ENCODE peak calls at places on chromosomes 5 and 9, in four cellular contexts. W is GM12878, Y is HepG2, M is K562. B is an unnamed sample. For H3K36me3 and H3K9me3, the result is how much of the 10 kb centered on the place peaks cover.

GRCh38 chr5:135236951-135237791 is 161.9 kb downstream of the MACROH2A1 start:
- DNase-seq in W (no peak), Y (no peak), M (no peak), B (no peak)

GRCh38 chr9:20921362-20921761 is 110.1 kb downstream of the HACD4 start:
- DNase-seq in W (no peak), Y (no peak), M (no peak), B (no peak)

GRCh38 chr9:2465921-2466460 is 155.6 kb upstream of the VLDLR start:
- DNase-seq in W (peak), Y (peak), M (no peak), B (peak)

GRCh38 chr5:140822281-140822629 is 842 bp downstream of the PCDHA5 start:
- DNase-seq in W (no peak), Y (no peak), M (no peak), B (no peak)

GRCh38 chr5:179974281-179974945 is 66.7 kb upstream of the TBC1D9B start:
- DNase-seq in W (no peak), Y (no peak), M (no peak), B (no peak)

GRCh38 chr9:92455217-92455616 is 27.1 kb downstream of the ASPN start:
- DNase-seq in W (no peak), Y (peak), M (no peak), B (peak)

GRCh38 chr5:135489466-135490244 is 37.5 kb upstream of the TIFAB start:
- DNase-seq in W (no peak), Y (peak), M (no peak), B (no peak)

GRCh38 chr9:19641046-19641445 is 147.8 kb downstream of the SLC24A2 start:
- DNase-seq in W (no peak), Y (no peak), M (no peak), B (no peak)

GRCh38 chr9:124040186-124040920 is 28.8 kb downstream of the LHX2 start:
- DNase-seq in W (no peak), Y (no peak), M (no peak), B (no peak)

GRCh38 chr9:14097215-14097614 is 216.7 kb downstream of the NFIB start:
- DNase-seq in W (no peak), Y (no peak), M (no peak), B (no peak)

GRCh38 chr9:125663127-125663526 is 43.9 kb downstream of the MAPKAP1 start:
- DNase-seq in W (no peak), Y (no peak), M (no peak), B (peak)

GRCh38 chr5:40958811-40959210 is 49.5 kb downstream of the C7 start:
- DNase-seq in W (no peak), Y (no peak), M (no peak), B (no peak)

GRCh38 chr9:138006576-138007233 is 129.1 kb downstream of the CACNA1B start:
- DNase-seq in W (no peak), Y (no peak), M (no peak), B (no peak)

GRCh38 chr9:112218908-112219307 is 43.8 kb upstream of the SUSD1 start:
- DNase-seq in W (peak), Y (no peak), M (no peak), B (no peak)

GRCh38 chr9:137254624-137255447 is at the start of gene NELFB:
- DNase-seq in W (peak), Y (peak), M (peak), B (no peak)

GRCh38 chr5:141850786-141851185 is 27.4 kb downstream of the PCDH1 start:
- DNase-seq in W (no peak), Y (no peak), M (peak), B (no peak)

GRCh38 chr9:128892223-128892892 is 10.4 kb downstream of the LRRC8A start:
- DNase-seq in W (no peak), Y (no peak), M (peak), B (no peak)

DNA sequence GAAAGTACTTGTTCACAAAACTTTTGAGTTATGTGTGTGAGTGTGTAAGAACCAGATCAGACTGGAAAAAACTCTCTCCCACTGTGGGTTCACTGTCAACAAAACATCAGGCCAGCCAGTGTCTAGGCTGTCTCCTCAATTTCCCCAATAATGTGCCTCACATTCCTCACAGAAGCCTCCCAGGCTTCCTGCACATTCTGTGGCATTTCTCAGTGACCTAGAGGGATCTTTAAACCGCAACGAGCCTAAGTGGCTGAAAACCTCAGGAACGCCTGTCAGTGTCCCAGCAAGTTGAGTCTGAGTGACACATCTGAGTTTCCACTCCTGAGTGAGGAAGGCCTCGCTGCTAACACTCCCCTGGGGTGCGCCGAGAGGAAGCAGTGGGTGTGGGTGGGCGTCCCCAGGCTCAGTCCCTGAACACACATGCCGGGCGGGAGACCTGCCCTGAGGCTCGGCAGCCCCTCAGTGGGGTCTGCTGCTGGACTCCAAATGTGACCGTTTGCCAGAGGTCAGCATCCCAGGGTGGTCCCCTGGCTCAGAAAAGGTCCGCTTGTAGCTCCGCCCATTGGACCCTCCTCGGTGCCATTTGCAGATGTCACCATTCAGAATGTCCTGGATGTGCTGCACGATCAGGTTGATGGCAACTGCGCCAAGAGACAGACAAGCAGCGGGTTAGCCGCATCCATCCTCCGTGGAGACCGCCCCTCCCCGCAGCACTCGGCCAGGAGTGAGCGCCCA is 6.3 kb downstream of the UCK1 start:
- DNase-seq in W (no peak), Y (no peak), M (no peak), B (no peak)
- H3K36me3 ChIP-seq in W (under half), Y (under half), M (half or more), B (under half)

GRCh38 chr5:56659991-56660390 is 155.4 kb upstream of the MAP3K1 start:
- DNase-seq in W (no peak), Y (no peak), M (no peak), B (no peak)

GRCh38 chr5:56664025-56664424 is 151.3 kb upstream of the MAP3K1 start:
- DNase-seq in W (no peak), Y (no peak), M (no peak), B (no peak)

GRCh38 chr5:56658972-56659371 is 156.4 kb upstream of the MAP3K1 start:
- DNase-seq in W (no peak), Y (no peak), M (no peak), B (no peak)

GRCh38 chr5:56663523-56663922 is 151.8 kb upstream of the MAP3K1 start:
- DNase-seq in W (no peak), Y (no peak), M (no peak), B (no peak)

DNA sequence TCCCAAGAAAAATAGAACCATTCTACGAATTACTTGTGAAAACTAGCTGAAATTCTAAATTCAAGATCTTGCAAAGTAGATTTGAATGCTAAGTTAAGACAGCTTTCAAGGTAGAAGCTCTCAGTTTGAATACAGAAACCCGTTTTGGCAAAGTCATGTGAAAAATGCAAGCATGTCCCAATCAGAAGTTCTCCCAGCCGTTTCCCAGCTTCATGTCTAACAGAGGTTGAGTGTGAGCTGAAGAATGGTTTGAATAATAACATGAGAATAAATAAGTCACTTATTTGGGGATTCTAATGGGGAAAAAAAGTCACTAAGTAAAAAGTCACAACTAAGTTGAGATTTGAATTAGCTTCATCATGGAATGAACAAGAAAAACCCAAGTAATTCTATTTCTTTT is 152.5 kb upstream of the MAP3K1 start:
- DNase-seq in W (no peak), Y (no peak), M (no peak), B (no peak)
- H3K9me3 ChIP-seq in W (under half), Y (under half), M (under half), B (under half)

GRCh38 chr9:111099199-111100005 is 61.1 kb upstream of the LPAR1 start:
- DNase-seq in W (no peak), Y (no peak), M (no peak), B (no peak)
- TF ChIP-seq SIN3A in W (no peak), Y (no peak), M (no peak), B (no peak)

GRCh38 chr9:131439224-131439623 is 45.3 kb downstream of the PRRC2B start:
- DNase-seq in W (no peak), Y (no peak), M (no peak), B (no peak)

GRCh38 chr9:131436386-131436785 is 42.5 kb downstream of the PRRC2B start:
- DNase-seq in W (no peak), Y (no peak), M (no peak), B (no peak)

GRCh38 chr9:131436865-131437271 is 43.0 kb downstream of the PRRC2B start:
- DNase-seq in W (no peak), Y (no peak), M (no peak), B (no peak)

GRCh38 chr9:131441441-131441840 is 47.6 kb downstream of the PRRC2B start:
- DNase-seq in W (no peak), Y (no peak), M (no peak), B (no peak)

GRCh38 chr9:131438190-131438589 is 44.3 kb downstream of the PRRC2B start:
- DNase-seq in W (no peak), Y (no peak), M (no peak), B (no peak)
- H3K36me3 ChIP-seq in W (under half), Y (under half), M (half or more), B (half or more)

GRCh38 chr5:176501333-176501732 is 35.9 kb downstream of the RNF44 start:
- DNase-seq in W (no peak), Y (no peak), M (no peak), B (no peak)

GRCh38 chr5:176497852-176498251 is 39.4 kb downstream of the RNF44 start:
- DNase-seq in W (no peak), Y (no peak), M (no peak), B (no peak)

GRCh38 chr5:176500511-176500910 is 36.7 kb downstream of the RNF44 start:
- DNase-seq in W (no peak), Y (no peak), M (no peak), B (no peak)

DNA sequence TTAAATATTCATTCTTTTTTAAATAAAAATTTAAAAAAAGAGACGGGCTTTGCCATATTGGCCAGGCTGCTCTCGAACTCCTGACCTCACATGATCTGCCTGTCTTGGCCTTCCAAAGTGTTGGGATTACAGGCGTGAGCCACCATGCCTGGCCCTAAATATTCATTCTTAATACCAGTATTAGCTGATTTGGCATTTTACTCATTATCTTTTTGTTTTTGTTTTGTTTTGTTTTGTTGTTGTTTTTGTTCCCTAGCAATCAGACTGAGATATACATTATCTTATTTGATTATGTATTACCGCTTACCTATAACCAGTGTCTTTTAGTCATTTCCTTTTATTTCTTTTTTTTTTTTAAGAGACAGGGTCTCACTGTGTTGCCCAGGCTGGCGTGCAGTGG is 37.9 kb downstream of the RNF44 start:
- DNase-seq in W (no peak), Y (no peak), M (no peak), B (no peak)
- H3K9me3 ChIP-seq in W (under half), Y (under half), M (under half), B (under half)

GRCh38 chr9:16625106-16625505 is 245.4 kb downstream of the BNC2 start:
- DNase-seq in W (no peak), Y (no peak), M (no peak), B (no peak)

GRCh38 chr9:16626577-16627130 is 243.8 kb downstream of the BNC2 start:
- DNase-seq in W (no peak), Y (no peak), M (no peak), B (no peak)

GRCh38 chr9:16628421-16628820 is 242.0 kb downstream of the BNC2 start:
- DNase-seq in W (no peak), Y (no peak), M (no peak), B (no peak)

GRCh38 chr9:16625831-16626230 is 244.6 kb downstream of the BNC2 start:
- DNase-seq in W (no peak), Y (no peak), M (no peak), B (no peak)

GRCh38 chr9:16627967-16628366 is 242.5 kb downstream of the BNC2 start:
- DNase-seq in W (no peak), Y (no peak), M (no peak), B (no peak)
- TF ChIP-seq SIN3A in W (no peak), Y (no peak), M (no peak), B (no peak)

GRCh38 chr9:4690144-4690543 is 10.8 kb downstream of the CDC37L1 start:
- DNase-seq in W (no peak), Y (no peak), M (no peak), B (no peak)
- H3K36me3 ChIP-seq in W (under half), Y (under half), M (half or more), B (under half)

GRCh38 chr9:65409471-65409980 is 124.5 kb upstream of the FOXD4L5 start:
- DNase-seq in W (no peak), Y (no peak), M (no peak), B (no peak)

GRCh38 chr9:65411336-65411735 is 126.3 kb upstream of the FOXD4L5 start:
- DNase-seq in W (no peak), Y (no peak), M (no peak), B (no peak)

GRCh38 chr9:65405253-65405652 is 120.2 kb upstream of the FOXD4L5 start:
- DNase-seq in W (no peak), Y (no peak), M (no peak), B (no peak)

GRCh38 chr9:65411901-65412300 is 126.9 kb upstream of the FOXD4L5 start:
- DNase-seq in W (no peak), Y (no peak), M (no peak), B (no peak)

GRCh38 chr9:65410926-65411325 is 125.9 kb upstream of the FOXD4L5 start:
- DNase-seq in W (no peak), Y (no peak), M (no peak), B (no peak)
- H3K9me3 ChIP-seq in W (under half), Y (under half), M (under half), B (under half)

GRCh38 chr9:116809656-116810055 is 122.6 kb downstream of the TRIM32 start:
- DNase-seq in W (no peak), Y (no peak), M (no peak), B (no peak)

GRCh38 chr9:116816484-116816883 is 129.4 kb downstream of the TRIM32 start:
- DNase-seq in W (no peak), Y (no peak), M (no peak), B (no peak)

GRCh38 chr9:116813029-116813295 is 125.9 kb downstream of the TRIM32 start:
- DNase-seq in W (no peak), Y (no peak), M (no peak), B (no peak)

GRCh38 chr9:116815828-116816227 is 128.7 kb downstream of the TRIM32 start:
- DNase-seq in W (no peak), Y (no peak), M (no peak), B (no peak)

DNA sequence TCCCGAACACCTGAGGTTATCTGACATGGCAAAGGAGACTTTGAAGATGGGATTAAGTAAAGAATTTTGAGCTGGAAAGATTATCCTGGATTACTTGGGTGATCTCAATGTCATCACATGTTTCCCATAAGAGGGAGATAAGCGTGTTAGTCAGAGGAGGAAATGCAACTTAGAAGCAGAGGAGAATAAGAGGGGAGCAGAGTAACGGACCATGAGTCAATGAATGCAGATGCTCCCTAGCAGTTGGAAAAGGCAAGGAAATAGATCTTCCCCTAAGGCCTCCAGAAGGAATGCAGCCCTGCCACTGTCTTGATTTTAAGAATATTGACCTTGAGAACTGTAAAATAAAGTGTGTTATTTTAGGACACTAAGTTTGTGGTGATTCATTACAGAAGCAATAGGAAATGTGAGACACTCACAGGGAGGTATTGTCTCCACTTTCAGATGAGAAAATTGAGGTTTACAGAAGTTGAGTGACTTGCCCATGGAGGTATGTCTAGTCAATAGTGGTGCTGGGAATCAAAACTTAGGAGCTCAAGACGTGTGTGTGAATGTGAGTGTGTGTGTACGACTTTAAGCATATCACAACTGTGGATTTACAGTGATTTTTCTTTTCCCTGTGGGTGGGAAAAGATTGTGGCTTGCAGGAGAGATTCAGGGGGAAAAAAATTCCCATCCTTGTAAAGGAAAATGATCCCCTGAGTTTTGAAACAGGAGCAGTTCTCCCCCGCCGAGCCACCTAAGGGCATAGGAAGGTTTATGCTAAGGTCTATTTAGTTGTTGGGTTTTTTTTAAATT is 125.3 kb downstream of the TRIM32 start:
- DNase-seq in W (no peak), Y (no peak), M (no peak), B (no peak)
- TF ChIP-seq SIN3A in W (no peak), Y (no peak), M (no peak), B (no peak)

DNA sequence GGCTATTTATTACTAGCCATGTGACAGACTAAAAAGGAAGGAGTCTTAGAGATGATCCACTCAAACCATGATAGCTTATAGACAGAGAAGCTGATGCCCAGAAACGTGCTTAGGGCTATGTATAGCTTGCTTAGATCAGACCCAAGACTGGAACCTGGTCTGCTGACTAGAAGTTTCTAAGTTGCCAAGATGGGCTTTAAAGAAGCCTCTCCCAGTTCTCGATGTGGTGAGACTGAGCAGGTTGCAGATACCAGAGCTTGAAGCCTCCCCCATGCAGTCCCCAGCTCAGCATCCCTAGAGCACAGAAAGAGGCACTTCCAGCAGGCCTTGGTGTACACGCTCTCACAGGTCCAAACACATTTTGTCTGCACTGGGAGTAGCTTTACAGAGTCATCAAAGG is 51.1 kb upstream of the ATP10B start:
- DNase-seq in W (no peak), Y (no peak), M (no peak), B (no peak)
- H3K36me3 ChIP-seq in W (under half), Y (under half), M (under half), B (under half)